ENCODE peak calls at places on chromosomes 11 and 22, in eight cellular contexts. Y is heart right ventricle; S is lower lobe of right lung; Z is Caco-2; G is CD8-positive, alpha-beta T cell; V is mucosa of descending colon; B is left lung; F is naive thymus-derived CD4-positive, alpha-beta T cell. R is an unnamed sample. For H3K4me1 and H3K9me3, the result is how much of the 10 kb centered on the place peaks cover.

GRCh38 chr11:20110908-20111669 is 49.2 kb downstream of the DBX1 start:
- DNase-seq in V (peak), G (peak), S (no peak), B (no peak), Y (peak), F (peak), Z (peak), R (peak)

GRCh38 chr11:28077524-28077923 is 30.4 kb downstream of the KIF18A start:
- DNase-seq in Z (no peak), G (no peak), B (no peak), S (no peak), V (no peak), F (no peak), Y (no peak), R (no peak)

GRCh38 chr11:67606150-67606476 is 623 bp upstream of the NDUFV1 start:
- DNase-seq in F (no peak), Y (no peak), V (no peak), S (peak), B (no peak), G (no peak), Z (no peak), R (no peak)

GRCh38 chr11:104892723-104893511 is 5.3 kb downstream of the CASP12 start:
- DNase-seq in S (no peak), F (no peak), B (no peak), G (no peak), Y (no peak), Z (no peak), V (no peak), R (no peak)

GRCh38 chr11:67275606-67276409 is 9.5 kb downstream of the GRK2 start:
- DNase-seq in B (peak), S (no peak), V (peak), G (no peak), F (no peak), Z (no peak), Y (no peak), R (no peak)

GRCh38 chr11:92727123-92727522 is 242.3 kb upstream of the MTNR1B start:
- DNase-seq in Y (no peak), G (no peak), Z (no peak), S (no peak), V (no peak), F (no peak), B (no peak), R (no peak)

GRCh38 chr22:44782286-44782830 is 30.0 kb downstream of the ARHGAP8 start:
- DNase-seq in S (no peak), G (no peak), Z (no peak), F (no peak), Y (no peak), B (no peak), V (no peak), R (no peak)

GRCh38 chr22:33438273-33438672 is 380.1 kb upstream of the SYN3 start:
- DNase-seq in G (no peak), V (no peak), B (no peak), Y (no peak), F (no peak), S (no peak), Z (no peak), R (peak)

GRCh38 chr11:75286826-75287465 is 46.4 kb downstream of the TPBGL start:
- DNase-seq in S (no peak), V (no peak), G (no peak), Y (no peak), Z (no peak), F (no peak), B (no peak), R (no peak)

GRCh38 chr22:19121631-19122142 is 525 bp downstream of the DGCR2 start:
- DNase-seq in B (peak), Y (peak), V (peak), S (peak), Z (peak), G (peak), F (no peak), R (peak)

GRCh38 chr11:35138949-35139881 is at the start of gene CD44:
- DNase-seq in V (peak), F (peak), Z (peak), S (peak), B (peak), Y (peak), G (peak), R (peak)

GRCh38 chr11:70034740-70035365 is 43.3 kb upstream of the ANO1 start:
- DNase-seq in Y (no peak), S (no peak), Z (no peak), B (no peak), F (no peak), V (no peak), G (peak), R (no peak)

GRCh38 chr11:109892321-109892794 is 200.8 kb upstream of the ZC3H12C start:
- DNase-seq in G (no peak), S (no peak), V (no peak), Z (no peak), Y (no peak), F (no peak), B (no peak), R (no peak)

GRCh38 chr11:112762686-112763048 is 198.6 kb upstream of the NCAM1 start:
- DNase-seq in B (no peak), F (no peak), S (no peak), V (no peak), Y (no peak), Z (no peak), G (no peak), R (no peak)

GRCh38 chr11:73325036-73325981 is 17.2 kb downstream of the ARHGEF17 start:
- DNase-seq in Z (no peak), S (no peak), F (no peak), B (no peak), G (no peak), Y (no peak), V (no peak), R (no peak)
- H3K4me1 ChIP-seq in Z (under half), S (half or more), F (under half), B (half or more), G (under half), Y (half or more), V (under half), R (under half)

DNA sequence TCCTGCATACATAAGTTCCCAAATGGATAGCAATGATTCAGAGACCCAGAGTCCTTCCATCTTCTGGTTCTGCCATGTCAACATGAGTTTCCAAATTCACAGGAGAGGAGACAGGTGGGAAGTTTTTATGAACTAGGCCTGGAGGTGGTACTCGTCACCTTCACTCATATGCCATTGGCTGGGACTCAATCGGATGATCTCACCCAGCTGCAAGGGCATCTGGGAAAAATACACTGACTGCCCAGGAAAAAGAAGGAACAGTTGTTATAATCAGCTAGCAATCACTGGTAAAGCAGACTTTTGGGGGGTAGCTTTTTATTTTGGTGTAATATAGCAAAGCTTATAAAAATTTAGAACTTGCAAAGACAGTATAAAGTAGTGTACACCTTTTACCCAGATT is 83.9 kb downstream of the OTOG start:
- DNase-seq in Y (no peak), F (no peak), Z (no peak), V (no peak), S (no peak), B (no peak), G (peak), R (no peak)
- H3K9me3 ChIP-seq in Y (under half), F (under half), Z (under half), V (under half), S (under half), B (under half), G (under half), R (under half)

GRCh38 chr11:43547900-43548381 is 132.6 kb upstream of the HSD17B12 start:
- DNase-seq in V (peak), B (no peak), S (no peak), Y (no peak), F (peak), Z (no peak), G (no peak), R (no peak)
- H3K4me3 ChIP-seq in V (no peak), B (no peak), S (peak), Y (peak), F (no peak), Z (no peak), G (no peak), R (no peak)

GRCh38 chr22:36447634-36448033 is 33.8 kb downstream of the TXN2 start:
- DNase-seq in Y (no peak), S (no peak), B (no peak), F (no peak), V (peak), Z (no peak), G (no peak), R (no peak)
- H3K4me1 ChIP-seq in Y (under half), S (half or more), B (half or more), F (under half), V (under half), Z (under half), G (under half), R (under half)

DNA sequence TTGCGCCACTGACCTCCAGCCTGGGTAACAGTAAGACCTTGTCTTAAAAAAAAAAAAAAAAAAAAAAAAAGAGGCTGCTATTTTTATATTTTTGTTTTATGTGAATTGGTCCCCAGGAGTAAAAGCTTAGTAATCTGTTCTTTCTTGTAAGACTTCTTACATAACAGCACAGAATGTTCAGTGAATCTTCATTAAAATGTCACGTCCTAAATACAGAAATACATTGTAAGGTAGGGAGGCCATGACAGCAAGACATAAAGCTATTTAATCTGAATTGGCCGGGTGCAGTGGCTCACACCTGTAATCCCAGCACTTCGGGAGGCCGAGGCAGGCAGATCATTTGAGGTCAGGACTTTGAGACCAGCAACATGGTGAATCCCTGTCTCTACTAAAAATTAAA is 64.2 kb downstream of the BID start:
- DNase-seq in S (no peak), G (no peak), B (no peak), Y (no peak), F (no peak), Z (no peak), V (no peak), R (no peak)
- H3K9me3 ChIP-seq in S (under half), G (under half), B (under half), Y (under half), F (under half), Z (under half), V (under half), R (under half)

GRCh38 chr11:11620966-11621880 is 582 bp downstream of the GALNT18 start:
- DNase-seq in V (peak), G (no peak), Z (peak), Y (peak), B (peak), F (no peak), S (peak), R (peak)
- H3K4me3 ChIP-seq in V (peak), G (peak), Z (peak), Y (peak), B (peak), F (peak), S (peak), R (peak)

GRCh38 chr22:49848690-49849160 is 4.9 kb upstream of the ZBED4 start:
- DNase-seq in F (no peak), B (no peak), V (no peak), Y (no peak), G (no peak), Z (no peak), S (no peak), R (no peak)

GRCh38 chr22:49849161-49850020 is 4.3 kb upstream of the ZBED4 start:
- DNase-seq in B (no peak), Z (no peak), S (no peak), Y (no peak), G (no peak), F (no peak), V (peak), R (no peak)

GRCh38 chr22:49850959-49851815 is 2.5 kb upstream of the ZBED4 start:
- DNase-seq in G (no peak), B (no peak), S (no peak), Y (no peak), V (no peak), Z (no peak), F (no peak), R (no peak)

GRCh38 chr22:49847751-49848689 is 5.6 kb upstream of the ZBED4 start:
- DNase-seq in S (peak), F (no peak), V (peak), B (no peak), Z (no peak), G (no peak), Y (no peak), R (no peak)

DNA sequence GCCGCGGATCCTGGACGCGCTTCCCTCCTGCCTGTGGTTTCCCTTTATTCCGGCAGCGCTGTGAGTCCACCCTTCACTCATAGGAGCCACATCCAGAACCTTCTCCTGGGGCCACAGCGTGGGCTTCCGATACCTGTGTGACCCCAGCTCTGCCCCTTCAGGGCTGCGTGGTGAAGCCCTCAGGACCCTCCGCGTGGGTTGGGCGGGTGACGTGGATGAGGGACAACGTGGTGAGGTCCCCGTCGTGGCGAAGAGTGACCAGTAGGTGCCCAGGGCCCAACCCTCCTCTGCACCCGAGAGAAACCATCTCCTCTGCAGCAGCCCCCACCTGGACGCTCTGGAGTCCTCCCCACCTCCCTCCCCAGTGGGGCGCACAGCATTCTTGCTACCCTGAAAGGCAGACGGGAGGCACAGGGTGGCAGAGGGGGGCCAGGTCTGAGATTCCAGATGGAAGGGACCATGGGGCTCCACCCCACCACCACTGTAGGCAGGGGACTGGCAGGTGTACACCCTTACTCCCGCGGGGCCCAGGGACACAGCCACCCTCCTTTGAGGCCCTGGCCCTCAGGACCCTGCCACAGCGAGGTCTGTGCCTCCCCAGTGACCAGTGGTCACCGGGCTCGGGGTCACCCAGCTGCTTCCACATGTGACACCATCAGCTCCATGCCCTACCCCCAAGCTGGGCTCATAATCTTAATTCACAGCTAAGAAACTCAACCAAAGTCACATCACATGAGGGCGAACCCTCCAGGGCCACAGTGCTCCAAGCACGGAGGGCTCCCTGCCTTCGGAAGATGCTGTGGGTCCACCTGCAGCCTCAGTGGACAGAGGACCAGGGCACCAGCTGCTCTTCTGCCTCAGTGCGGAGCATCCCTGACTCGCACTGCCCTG is 3.4 kb upstream of the ZBED4 start:
- DNase-seq in B (no peak), V (peak), Z (no peak), Y (no peak), F (no peak), S (no peak), G (no peak), R (no peak)
- H3K4me1 ChIP-seq in B (under half), V (under half), Z (under half), Y (under half), F (under half), S (under half), G (under half), R (under half)

GRCh38 chr11:88229303-88229702 is 54.1 kb upstream of the RAB38 start:
- DNase-seq in S (no peak), V (no peak), F (no peak), B (no peak), Y (no peak), Z (no peak), G (no peak), R (no peak)
- H3K9me3 ChIP-seq in S (under half), V (under half), F (under half), B (half or more), Y (under half), Z (under half), G (under half), R (under half)

GRCh38 chr11:68870470-68870869 is 28.8 kb upstream of the CPT1A start:
- DNase-seq in B (no peak), G (no peak), F (no peak), Z (peak), Y (no peak), S (no peak), V (no peak), R (no peak)
- H3K4me3 ChIP-seq in B (peak), G (peak), F (no peak), Z (peak), Y (peak), S (peak), V (no peak), R (no peak)

R was measured in HAP-1.